ENCODE peak calls at places on chromosome 2, in seven cellular contexts. C, A, P, H, T, F and W are unnamed samples.

GRCh38 chr2:74553892-74554820 is at the start of the genes DOK1 and LOXL3:
- DNase-seq in A (peak; percentile 91), F (peak; percentile 83), P (peak; percentile 95), H (peak; percentile 86), C (peak; percentile 85), T (peak; percentile 91), W (peak; percentile 85)

GRCh38 chr2:222613715-222614331 is 42.1 kb downstream of the FARSB start:
- DNase-seq in A (no peak), T (no peak), C (no peak), H (peak; percentile 68), F (peak; percentile 10), P (no peak), W (no peak)

GRCh38 chr2:46632349-46632748 is 153.0 kb downstream of the TMEM247 start:
- DNase-seq in T (no peak), A (no peak), C (no peak), F (no peak), P (no peak), H (peak; percentile 66), W (no peak)

GRCh38 chr2:127984551-127984950 is 43.3 kb downstream of the SAP130 start:
- DNase-seq in A (no peak), T (no peak), H (no peak), C (no peak), P (no peak), F (no peak), W (no peak)

GRCh38 chr2:219296142-219296541 is 13.1 kb downstream of the PTPRN start:
- DNase-seq in P (no peak), F (no peak), A (no peak), T (no peak), C (no peak), H (no peak), W (no peak)

GRCh38 chr2:25728559-25728958 is 55.2 kb upstream of the DTNB start:
- DNase-seq in F (no peak), A (no peak), P (no peak), H (no peak), T (no peak), C (no peak), W (no peak)

GRCh38 chr2:179265082-179265575 is 497 bp upstream of the SESTD1 start:
- DNase-seq in C (no peak), F (no peak), H (peak; percentile 45), A (no peak), T (no peak), P (no peak), W (no peak)

GRCh38 chr2:199955007-199955338 is 318 bp downstream of the TYW5 start:
- DNase-seq in A (no peak), T (no peak), C (no peak), P (no peak), H (no peak), F (no peak), W (no peak)

GRCh38 chr2:102103992-102104871 is 38.3 kb upstream of the IL1R1 start:
- DNase-seq in C (no peak), A (peak; percentile 60), T (peak; percentile 82), F (no peak), P (peak; percentile 89), H (no peak), W (peak; percentile 68)

GRCh38 chr2:182077451-182078142 is 91.9 kb downstream of the PPP1R1C start:
- DNase-seq in F (peak; percentile 85), P (no peak), A (no peak), H (peak; percentile 76), C (peak; percentile 14), T (no peak), W (peak; percentile 80)

DNA sequence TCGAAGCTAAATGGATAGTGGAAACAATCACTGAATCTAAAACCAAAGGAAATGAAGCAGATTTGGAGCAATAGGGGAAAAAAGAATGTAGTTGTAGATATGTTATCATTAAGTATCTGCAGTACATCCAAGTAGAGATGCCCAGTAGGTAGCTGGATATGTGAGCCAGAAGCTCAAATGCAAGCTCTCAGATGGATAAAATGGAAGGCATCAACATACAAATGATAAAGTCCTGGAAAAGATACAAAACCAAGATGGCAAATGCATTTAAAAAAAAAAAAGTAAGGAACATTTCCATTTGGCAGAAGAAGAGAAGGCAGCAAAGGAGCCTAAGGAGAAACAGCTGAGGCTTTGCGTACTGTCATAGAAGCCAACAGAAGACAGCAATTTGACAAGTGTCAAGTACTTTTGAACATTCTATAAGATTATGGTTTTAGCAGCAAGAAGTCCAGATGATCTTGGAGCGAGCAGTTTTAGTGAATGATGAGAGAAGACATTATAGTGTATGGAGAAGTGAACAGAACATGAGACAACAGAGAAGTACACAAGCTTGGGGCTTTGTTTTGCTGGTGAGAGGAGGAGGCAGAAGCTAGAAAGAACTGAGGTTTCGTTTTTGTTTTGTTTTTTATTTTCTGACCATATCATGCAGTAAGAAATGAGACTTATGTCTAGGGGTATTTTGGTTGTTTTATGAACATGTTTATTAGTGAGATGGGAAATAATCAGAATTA is 18.3 kb downstream of the ROCK2 start:
- DNase-seq in T (no peak), A (no peak), C (no peak), F (no peak), P (no peak), H (no peak), W (no peak)
- TF ChIP-seq CTCF in T (no peak), A (no peak), C (no peak), F (no peak), P (no peak), H (no peak), W (no peak)

DNA sequence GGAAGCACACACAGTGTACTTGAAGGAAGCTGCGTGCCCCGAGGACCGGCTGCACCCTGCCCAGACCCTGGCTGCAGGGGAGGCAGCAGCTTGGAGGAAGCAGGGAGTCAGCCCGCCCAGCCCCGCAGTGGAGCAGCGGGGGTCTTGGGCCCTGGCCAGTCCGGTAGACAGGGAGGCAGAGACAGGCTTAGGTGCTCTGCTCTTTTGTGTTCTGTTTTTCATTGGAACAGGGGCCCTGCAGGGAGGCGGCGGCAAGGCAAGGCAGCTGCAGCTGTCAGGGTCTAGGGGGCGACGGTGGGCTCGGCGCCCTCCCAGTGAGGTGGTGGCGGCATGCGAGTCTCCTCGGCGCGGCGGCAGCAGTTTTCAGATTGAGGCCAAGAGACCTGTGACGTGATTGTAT is 53.3 kb upstream of the TFCP2L1 start:
- DNase-seq in P (no peak), C (peak; percentile 70), F (no peak), T (no peak), A (no peak), H (no peak), W (no peak)
- TF ChIP-seq CTCF in P (no peak), C (peak; percentile 30), F (no peak), T (no peak), A (no peak), H (no peak), W (no peak)

GRCh38 chr2:112110966-112111365 is 27.2 kb upstream of the FBLN7 start:
- DNase-seq in C (no peak), T (no peak), F (no peak), A (no peak), H (no peak), P (no peak), W (no peak)
- TF ChIP-seq CTCF in C (no peak), T (no peak), F (no peak), A (no peak), H (no peak), P (no peak), W (no peak)

GRCh38 chr2:56107486-56107885 is 76.3 kb upstream of the CCDC85A start:
- DNase-seq in A (no peak), F (no peak), C (no peak), T (no peak), P (no peak), H (no peak), W (no peak)

GRCh38 chr2:56104951-56105350 is 78.8 kb upstream of the CCDC85A start:
- DNase-seq in H (no peak), A (no peak), T (no peak), C (no peak), P (no peak), F (no peak), W (no peak)

GRCh38 chr2:56113571-56113970 is 70.2 kb upstream of the CCDC85A start:
- DNase-seq in A (no peak), T (no peak), P (no peak), H (no peak), C (no peak), F (no peak), W (no peak)

GRCh38 chr2:56102866-56103265 is 80.9 kb upstream of the CCDC85A start:
- DNase-seq in C (no peak), T (no peak), F (no peak), H (no peak), A (no peak), P (no peak), W (no peak)

GRCh38 chr2:56108806-56109205 is 75.0 kb upstream of the CCDC85A start:
- DNase-seq in T (no peak), A (no peak), P (no peak), C (peak; percentile 24), F (no peak), H (no peak), W (no peak)
- TF ChIP-seq CTCF in T (no peak), A (no peak), P (no peak), C (no peak), F (no peak), H (no peak), W (no peak)

GRCh38 chr2:136510244-136510643 is 255.1 kb upstream of the THSD7B start:
- DNase-seq in F (no peak), C (peak; percentile 43), T (no peak), P (no peak), H (no peak), A (no peak), W (no peak)
- TF ChIP-seq CTCF in F (no peak), C (no peak), T (no peak), P (no peak), H (no peak), A (no peak), W (no peak)

GRCh38 chr2:28663359-28663758 is 88.3 kb upstream of the PPP1CB start:
- DNase-seq in C (no peak), H (no peak), T (no peak), A (no peak), P (no peak), F (no peak), W (no peak)
- TF ChIP-seq CTCF in C (no peak), H (no peak), T (peak; percentile 14), A (peak; percentile 23), P (peak; percentile 46), F (peak; percentile 64), W (peak; percentile 43)

GRCh38 chr2:218074031-218074430 is 5.0 kb downstream of the RUFY4 start:
- DNase-seq in H (peak; percentile 59), F (no peak), P (no peak), T (no peak), A (no peak), C (peak; percentile 77), W (no peak)
- TF ChIP-seq CTCF in H (peak; percentile 75), F (peak; percentile 65), P (no peak), T (no peak), A (peak; percentile 42), C (peak; percentile 32), W (peak; percentile 41)